ENCODE peak calls at places on chromosome 6, in six cellular contexts. O, P, M, K, R and W are unnamed samples.

GRCh38 chr6:8557019-8557748 is 121.8 kb upstream of the SLC35B3 start:
- DNase-seq in K (no peak), O (no peak), M (no peak), P (no peak), R (no peak), W (no peak)

GRCh38 chr6:105459049-105459448 is 56.2 kb upstream of the PREP start:
- DNase-seq in M (peak; percentile 22), R (no peak), P (no peak), O (no peak), K (peak; percentile 98), W (no peak)

GRCh38 chr6:129844118-129844891 is 16.8 kb downstream of the TMEM244 start:
- DNase-seq in R (no peak), M (peak; percentile 32), O (no peak), P (no peak), K (no peak), W (no peak)

GRCh38 chr6:10316327-10316726 is 98.5 kb downstream of the TFAP2A start:
- DNase-seq in O (no peak), M (no peak), R (no peak), P (no peak), K (no peak), W (no peak)

GRCh38 chr6:119347466-119348307 is 1.9 kb downstream of the MAN1A1 start:
- DNase-seq in O (no peak), R (peak; percentile 96), P (peak; percentile 57), K (no peak), M (no peak), W (peak; percentile 26)

GRCh38 chr6:159094444-159095252 is 49.9 kb upstream of the TAGAP start:
- DNase-seq in R (no peak), P (no peak), M (no peak), O (no peak), K (no peak), W (no peak)

GRCh38 chr6:72250664-72251063 is 364.3 kb downstream of the RIMS1 start:
- DNase-seq in K (no peak), P (no peak), M (no peak), O (no peak), R (no peak), W (no peak)

GRCh38 chr6:45494734-45495133 is 117.0 kb upstream of the SUPT3H start:
- DNase-seq in R (no peak), O (no peak), K (no peak), M (no peak), P (no peak), W (peak; percentile 88)

GRCh38 chr6:92847988-92848387 is 571.4 kb downstream of the EPHA7 start:
- DNase-seq in R (no peak), M (no peak), O (no peak), P (no peak), K (no peak), W (no peak)

GRCh38 chr6:156779206-156780116 is 2.3 kb downstream of the ARID1B start:
- DNase-seq in M (peak; percentile 34), K (no peak), O (peak; percentile 40), P (peak; percentile 64), R (peak; percentile 31), W (peak; percentile 74)

GRCh38 chr6:103800131-103800670 is 1059.5 kb downstream of the HACE1 start:
- DNase-seq in P (no peak), O (no peak), K (no peak), R (no peak), M (no peak), W (no peak)

GRCh38 chr6:105077592-105078463 is 102.0 kb downstream of the POPDC3 start:
- DNase-seq in M (peak; percentile 72), R (peak; percentile 51), O (peak; percentile 51), K (no peak), P (peak; percentile 23), W (peak; percentile 61)

GRCh38 chr6:127547909-127548649 is 28.9 kb upstream of the C6orf58 start:
- DNase-seq in R (no peak), P (no peak), M (no peak), O (no peak), K (no peak), W (peak; percentile 11)

GRCh38 chr6:16849280-16850210 is 88.3 kb upstream of the ATXN1 start:
- DNase-seq in P (no peak), K (no peak), R (peak; percentile 6), O (peak; percentile 9), M (no peak), W (peak; percentile 92)

GRCh38 chr6:84028350-84028749 is 5.2 kb upstream of the MRAP2 start:
- DNase-seq in P (no peak), R (no peak), O (no peak), K (no peak), M (peak; percentile 86), W (no peak)

GRCh38 chr6:74735304-74735703 is 470.5 kb downstream of the COL12A1 start:
- DNase-seq in K (no peak), P (no peak), O (no peak), R (no peak), M (peak; percentile 65), W (no peak)

GRCh38 chr6:141421378-141421777 is 711.3 kb upstream of the GJE1 start:
- DNase-seq in M (peak; percentile 14), K (no peak), R (no peak), O (peak; percentile 72), P (no peak), W (no peak)

GRCh38 chr6:118197539-118197938 is 290.5 kb downstream of the SLC35F1 start:
- DNase-seq in M (no peak), R (no peak), O (no peak), P (no peak), K (no peak), W (no peak)

GRCh38 chr6:33622456-33623431 is 1.6 kb downstream of the ITPR3 start:
- DNase-seq in R (no peak), O (no peak), M (no peak), P (peak; percentile 55), K (peak; percentile 36), W (no peak)

GRCh38 chr6:92110390-92110789 is 1309.0 kb downstream of the EPHA7 start:
- DNase-seq in M (no peak), P (no peak), R (no peak), O (no peak), K (no peak), W (no peak)

GRCh38 chr6:31791324-31792089 is 4.0 kb downstream of the VARS1 start:
- DNase-seq in R (peak; percentile 65), M (peak; percentile 61), P (peak; percentile 84), O (peak; percentile 33), K (no peak), W (peak; percentile 72)

DNA sequence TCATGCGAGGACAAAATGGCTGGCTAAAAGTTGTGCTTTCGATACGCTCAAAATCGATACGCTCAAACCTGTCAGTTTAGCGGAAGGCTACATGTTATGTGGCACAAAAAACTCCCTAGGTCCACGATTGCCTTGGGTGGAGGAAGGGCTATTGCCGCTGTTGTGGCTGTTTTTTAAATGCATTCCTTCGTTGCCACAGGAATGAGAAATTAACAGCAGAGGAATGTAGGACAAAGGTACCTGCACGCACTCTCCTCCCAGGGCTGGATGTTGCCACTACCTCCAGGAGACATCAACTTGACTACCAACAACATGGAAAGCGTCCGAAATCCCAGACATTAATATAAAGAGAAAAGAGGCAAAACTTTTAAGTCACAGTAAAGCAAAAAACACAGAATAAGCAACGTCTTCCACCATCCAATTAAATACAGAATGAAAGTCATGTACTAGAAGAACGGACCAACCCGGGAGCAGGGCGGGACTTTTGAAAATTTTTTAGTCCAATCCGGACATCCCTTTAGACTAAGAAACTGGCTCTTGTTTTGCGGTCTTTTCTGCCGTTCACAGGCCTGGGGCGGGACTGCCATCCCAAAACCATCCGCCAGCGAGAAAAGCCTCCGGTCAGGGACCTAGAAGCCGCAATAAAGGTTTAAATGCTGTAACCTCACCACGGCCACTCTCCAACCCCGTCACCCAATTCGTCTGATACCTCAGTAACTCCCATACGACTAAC is 32.1 kb upstream of the HFE start:
- DNase-seq in R (peak; percentile 97), O (peak; percentile 91), P (peak; percentile 86), K (peak; percentile 88), M (peak; percentile 94), W (peak; percentile 97)
- TF ChIP-seq POLR2A in R (peak; percentile 98), O (peak; percentile 66), P (peak; percentile 95), K (peak; percentile 67), M (peak; percentile 98), W (peak; percentile 82)

DNA sequence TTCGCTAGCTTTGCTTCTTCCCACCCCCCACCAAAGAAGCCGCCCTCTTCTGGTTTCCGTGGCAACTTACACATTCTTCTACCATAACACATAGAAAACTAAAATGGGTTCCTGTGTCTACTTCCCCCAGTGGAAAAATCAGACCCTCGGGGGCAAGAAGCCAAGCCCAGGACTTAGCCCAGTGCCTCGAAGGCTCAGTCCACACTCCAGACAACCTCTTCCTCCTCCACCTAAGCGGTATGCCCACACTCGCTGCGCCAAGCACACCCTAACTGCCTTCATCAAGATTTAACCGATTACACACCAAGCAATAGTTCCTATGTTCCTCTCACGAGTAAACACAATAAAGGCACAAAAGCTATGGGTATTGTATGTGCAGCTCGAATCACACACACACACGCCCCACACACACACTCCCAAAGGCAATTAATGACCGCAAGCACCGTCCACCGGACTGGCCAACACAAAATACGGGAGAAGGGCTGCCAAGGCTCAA is 537 bp downstream of the PPIL4 start:
- DNase-seq in P (peak; percentile 50), M (peak; percentile 86), K (no peak), O (peak; percentile 42), R (peak; percentile 75), W (peak; percentile 74)
- TF ChIP-seq CTCF in P (peak; percentile 46), M (no peak), K (peak; percentile 40), O (peak; percentile 19), R (no peak), W (peak; percentile 3)

GRCh38 chr6:109356237-109356636 is 26.0 kb downstream of the CD164 start:
- DNase-seq in P (no peak), M (no peak), K (no peak), R (no peak), O (no peak), W (no peak)

GRCh38 chr6:109348246-109348645 is 34.0 kb downstream of the CD164 start:
- DNase-seq in K (no peak), M (no peak), P (no peak), R (no peak), O (no peak), W (no peak)

GRCh38 chr6:109347779-109348178 is 34.5 kb downstream of the CD164 start:
- DNase-seq in R (peak; percentile 7), O (no peak), P (no peak), M (no peak), K (no peak), W (no peak)

GRCh38 chr6:109349419-109349987 is 32.8 kb downstream of the CD164 start:
- DNase-seq in R (peak; percentile 23), M (peak; percentile 55), O (peak; percentile 58), P (no peak), K (no peak), W (no peak)

GRCh38 chr6:109351231-109352132 is 30.8 kb downstream of the CD164 start:
- DNase-seq in M (no peak), R (no peak), K (no peak), O (no peak), P (no peak), W (no peak)
- TF ChIP-seq MYC in M (no peak), R (no peak), K (no peak), O (no peak), P (no peak), W (no peak)

GRCh38 chr6:107846262-107846795 is 22.2 kb upstream of the SCML4 start:
- DNase-seq in O (no peak), K (no peak), P (no peak), M (no peak), R (no peak), W (no peak)

GRCh38 chr6:107849325-107849724 is 25.2 kb upstream of the SCML4 start:
- DNase-seq in R (no peak), P (no peak), K (no peak), O (no peak), M (no peak), W (no peak)

GRCh38 chr6:107845777-107846176 is 21.7 kb upstream of the SCML4 start:
- DNase-seq in R (no peak), M (no peak), P (no peak), O (no peak), K (no peak), W (no peak)

GRCh38 chr6:107843400-107843799 is 19.3 kb upstream of the SCML4 start:
- DNase-seq in R (no peak), O (no peak), P (no peak), M (no peak), K (no peak), W (no peak)

GRCh38 chr6:107847844-107848802 is 24.0 kb upstream of the SCML4 start:
- DNase-seq in K (no peak), M (peak; percentile 75), O (peak; percentile 70), R (peak; percentile 58), P (peak; percentile 91), W (peak; percentile 85)
- TF ChIP-seq POLR2A in K (no peak), M (no peak), O (peak; percentile 29), R (no peak), P (peak; percentile 41), W (no peak)